ENCODE peak calls at places on chromosome 6, in ten cellular contexts. H is cardiac muscle cell; Q is mammary epithelial cell; T is Panc1; L is CD8-positive, alpha-beta T cell; F is endodermal cell; X is psoas muscle; G is body of pancreas; I is heart left ventricle; Y is mesendoderm. P is an unnamed sample.

GRCh38 chr6:130720076-130720475 is 107.1 kb upstream of the SMLR1 start:
- DNase-seq in Q (peak; percentile 29), H (no peak), F (no peak), Y (no peak), T (no peak), X (no peak), I (no peak), G (no peak), L (no peak), P (no peak)

GRCh38 chr6:113879186-113880096 is 22.3 kb downstream of the MARCKS start:
- DNase-seq in L (no peak), F (peak; percentile 80), Y (peak; percentile 84), X (no peak), G (peak; percentile 78), I (no peak), T (no peak), H (peak; percentile 70), Q (peak; percentile 64), P (peak; percentile 68)

GRCh38 chr6:147127587-147127986 is 76.6 kb upstream of the STXBP5 start:
- DNase-seq in Q (peak; percentile 35), G (no peak), L (no peak), Y (no peak), X (no peak), I (no peak), H (no peak), F (no peak), T (no peak), P (no peak)

GRCh38 chr6:70586114-70586513 is 19.4 kb downstream of the SDHAF4 start:
- DNase-seq in H (no peak), Q (no peak), F (no peak), G (no peak), T (no peak), I (no peak), Y (no peak), L (no peak), X (no peak), P (no peak)

GRCh38 chr6:16322666-16323312 is 84.4 kb downstream of the GMPR start:
- DNase-seq in Q (no peak), T (no peak), Y (peak; percentile 87), H (peak; percentile 73), I (no peak), L (peak; percentile 54), G (peak; percentile 78), X (peak; percentile 70), F (peak; percentile 82), P (no peak)

GRCh38 chr6:163820171-163820570 is 405.7 kb downstream of the QKI start:
- DNase-seq in I (no peak), Y (no peak), F (no peak), L (no peak), Q (no peak), X (no peak), T (no peak), G (no peak), H (no peak), P (no peak)

GRCh38 chr6:157143171-157143884 is 180.0 kb downstream of the TMEM242 start:
- DNase-seq in X (no peak), Q (no peak), I (no peak), G (peak; percentile 27), H (peak; percentile 56), L (no peak), F (no peak), T (no peak), Y (no peak), P (no peak)

GRCh38 chr6:140043357-140043756 is 668.9 kb upstream of the CITED2 start:
- DNase-seq in T (no peak), G (no peak), X (no peak), I (no peak), F (no peak), L (no peak), Y (no peak), H (no peak), Q (peak; percentile 95), P (no peak)

GRCh38 chr6:118317581-118318563 is 230.2 kb upstream of the PLN start:
- DNase-seq in X (no peak), F (no peak), G (no peak), L (no peak), T (no peak), I (no peak), Y (no peak), H (no peak), Q (no peak), P (no peak)

GRCh38 chr6:85065831-85066230 is 301.4 kb upstream of the TBX18 start:
- DNase-seq in Q (no peak), Y (no peak), H (no peak), I (no peak), G (no peak), L (no peak), F (no peak), T (no peak), X (no peak), P (no peak)

GRCh38 chr6:35140991-35141720 is at the start of gene TCP11:
- DNase-seq in T (no peak), H (no peak), Y (peak; percentile 56), Q (no peak), F (peak; percentile 65), X (peak; percentile 49), G (no peak), L (no peak), I (peak; percentile 75), P (no peak)

GRCh38 chr6:164188861-164189260 is 774.3 kb downstream of the QKI start:
- DNase-seq in I (no peak), X (no peak), F (no peak), G (no peak), Q (no peak), H (no peak), T (no peak), Y (no peak), L (no peak), P (no peak)

GRCh38 chr6:167570460-167571400 is 245.8 kb downstream of the TTLL2 start:
- DNase-seq in X (no peak), T (no peak), Y (no peak), I (no peak), L (no peak), G (no peak), F (peak; percentile 31), Q (no peak), H (no peak), P (no peak)

GRCh38 chr6:43213431-43213830 is 15.8 kb downstream of the DNPH1 start:
- DNase-seq in X (no peak), Y (no peak), G (no peak), H (no peak), Q (no peak), F (no peak), L (no peak), T (no peak), I (no peak), P (no peak)

GRCh38 chr6:25629202-25629584 is 22.8 kb upstream of the SCGN start:
- DNase-seq in F (no peak), I (no peak), H (no peak), T (no peak), X (no peak), G (no peak), Y (no peak), L (no peak), Q (no peak), P (no peak)

GRCh38 chr6:21263531-21264287 is 329.8 kb upstream of the SOX4 start:
- DNase-seq in G (no peak), Q (peak; percentile 98), H (no peak), X (no peak), L (no peak), T (no peak), Y (no peak), I (no peak), F (no peak), P (no peak)

GRCh38 chr6:114287461-114287860 is 55.4 kb downstream of the HS3ST5 start:
- DNase-seq in G (no peak), Q (no peak), H (no peak), I (no peak), T (no peak), F (no peak), Y (no peak), X (no peak), L (no peak), P (no peak)

GRCh38 chr6:53107091-53107490 is 41.5 kb downstream of the GCM1 start:
- DNase-seq in F (peak; percentile 33), Q (peak; percentile 62), Y (no peak), G (no peak), L (no peak), T (no peak), H (no peak), I (no peak), X (no peak), P (no peak)

DNA sequence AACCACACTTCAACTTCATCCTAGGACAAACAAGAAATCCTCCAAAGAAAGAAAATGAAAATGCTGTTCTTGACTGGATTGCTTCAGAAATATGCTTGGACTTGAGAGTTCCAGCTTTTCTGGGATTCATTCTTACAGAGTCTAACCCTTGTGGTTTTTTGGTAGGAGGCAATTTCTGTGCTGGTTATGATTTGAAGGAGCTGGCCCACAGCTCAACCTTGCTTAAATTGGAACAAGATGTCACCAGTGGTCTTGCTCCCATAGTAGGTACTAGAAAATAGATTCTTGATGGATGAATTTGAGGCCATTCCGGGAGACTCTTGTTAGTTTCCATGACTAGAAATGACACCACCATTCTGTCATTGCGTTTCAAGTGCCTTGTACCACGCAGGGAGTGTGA is 54.3 kb upstream of the BMP6 start:
- DNase-seq in T (no peak), Q (no peak), F (no peak), I (no peak), X (no peak), Y (no peak), G (no peak), H (no peak), L (no peak), P (no peak)
- H3K4me3 ChIP-seq in T (no peak overlapping the region), Q (no peak overlapping the region), F (no peak overlapping the region), I (no peak overlapping the region), X (no peak overlapping the region), Y (no peak overlapping the region), G (no peak overlapping the region), H (no peak overlapping the region), L (no peak overlapping the region), P (no peak overlapping the region)

GRCh38 chr6:30711758-30712380 is 5.2 kb downstream of the MDC1 start:
- DNase-seq in X (no peak), F (no peak), Q (no peak), I (no peak), T (no peak), L (no peak), Y (no peak), H (no peak), G (no peak), P (no peak)
- H3K36me3 ChIP-seq in X (peaks cover 87% of the 10 kb centered on the region), F (peaks cover 62% of the 10 kb centered on the region), Q (peaks cover 14% of the 10 kb centered on the region), I (peaks cover 79% of the 10 kb centered on the region), T (peaks cover 3% of the 10 kb centered on the region), L (peaks cover 25% of the 10 kb centered on the region), Y (peaks cover 9% of the 10 kb centered on the region), H (peaks cover 45% of the 10 kb centered on the region), G (peaks cover 3% of the 10 kb centered on the region), P (peaks cover 4% of the 10 kb centered on the region)

GRCh38 chr6:87794922-87795885 is 93.2 kb upstream of the AKIRIN2 start:
- DNase-seq in G (no peak), X (no peak), F (peak; percentile 53), T (no peak), H (no peak), Q (no peak), L (no peak), Y (no peak), I (no peak), P (no peak)
- H3K4me3 ChIP-seq in G (no peak overlapping the region), X (no peak overlapping the region), F (no peak overlapping the region), T (no peak overlapping the region), H (no peak overlapping the region), Q (no peak overlapping the region), L (no peak overlapping the region), Y (no peak overlapping the region), I (no peak overlapping the region), P (no peak overlapping the region)

DNA sequence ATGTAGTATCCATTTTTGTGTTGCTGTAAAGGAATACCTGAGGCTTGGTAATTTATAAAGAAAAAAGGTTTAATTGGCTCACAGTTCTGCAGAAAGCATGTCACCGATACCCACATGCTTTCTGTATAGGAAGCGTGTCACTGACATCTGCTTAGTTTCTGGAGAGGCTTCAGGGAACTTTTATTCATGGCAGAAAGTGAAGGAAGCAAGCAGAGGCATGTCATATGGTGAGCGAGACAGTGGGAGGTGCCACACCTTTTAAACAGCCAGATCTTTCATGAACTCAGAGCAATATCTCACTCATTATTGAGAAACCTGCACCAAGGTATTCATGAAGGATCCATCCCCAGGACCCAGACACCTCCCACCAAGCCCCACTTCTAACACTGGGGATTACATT is 3.5 kb downstream of the SUMO4 start:
- DNase-seq in Q (peak; percentile 81), G (no peak), T (no peak), X (no peak), L (no peak), F (no peak), I (no peak), H (no peak), Y (no peak), P (no peak)
- H3K36me3 ChIP-seq in Q (peaks cover 22% of the 10 kb centered on the region), G (peaks cover 8% of the 10 kb centered on the region), T (peaks cover 13% of the 10 kb centered on the region), X (peaks cover 64% of the 10 kb centered on the region), L (peaks cover 17% of the 10 kb centered on the region), F (peaks cover 89% of the 10 kb centered on the region), I (peaks cover 71% of the 10 kb centered on the region), H (peaks cover 47% of the 10 kb centered on the region), Y (no peaks in the 10 kb centered on the region), P (peaks cover 3% of the 10 kb centered on the region)

P was measured in Caco-2.